ENCODE peak calls at places on chromosomes 3 and 15, in nine cellular contexts. C is uterus; H is HT-29; P is NCI-H2029 treated with DMSO at 0.1 percent for 48 hours; X is activated CD8-positive, alpha-beta T cell treated with anti-CD3 and anti-CD28 coated beads for 36 hours; B is sciatic nerve; S is ACHN; T is anterior cingulate cortex; M is foreskin fibroblast. V is an unnamed sample.

GRCh38 chr3:17491601-17492000 is 250.8 kb downstream of the TBC1D5 start:
- DNase-seq in C (no peak), H (no peak), P (no peak), X (no peak), B (no peak), S (no peak), T (no peak), M (peak), V (no peak)

GRCh38 chr3:188339410-188340295 is 185.7 kb downstream of the LPP start:
- DNase-seq in C (no peak), H (no peak), P (no peak), X (peak), B (no peak), S (no peak), T (no peak), M (no peak), V (no peak)

GRCh38 chr3:30458781-30459180 is 147.6 kb upstream of the TGFBR2 start:
- DNase-seq in C (no peak), H (no peak), P (no peak), X (no peak), B (no peak), S (no peak), T (no peak), M (no peak), V (no peak)

GRCh38 chr3:87336761-87337160 is 60.4 kb upstream of the POU1F1 start:
- DNase-seq in C (no peak), H (no peak), P (no peak), X (no peak), B (no peak), S (no peak), T (no peak), M (peak), V (no peak)

GRCh38 chr15:73710321-73710720 is 26.1 kb downstream of the CD276 start:
- DNase-seq in C (no peak), H (no peak), P (no peak), X (no peak), B (no peak), S (no peak), T (no peak), M (no peak), V (no peak)

GRCh38 chr3:27040674-27041073 is 328.5 kb downstream of the NEK10 start:
- DNase-seq in C (no peak), H (no peak), P (no peak), X (no peak), B (no peak), S (no peak), T (no peak), M (no peak), V (no peak)

GRCh38 chr15:100713163-100713867 is 110.9 kb downstream of the ASB7 start:
- DNase-seq in C (peak), H (peak), P (no peak), X (no peak), B (no peak), S (peak), T (no peak), M (no peak), V (no peak)

GRCh38 chr3:170670504-170670903 is 84.6 kb upstream of the SLC7A14 start:
- DNase-seq in C (no peak), H (no peak), P (no peak), X (no peak), B (no peak), S (no peak), T (no peak), M (no peak), V (no peak)

GRCh38 chr15:82849556-82850241 is 40.3 kb downstream of the WHAMM start:
- DNase-seq in C (peak), H (peak), P (peak), X (peak), B (peak), S (peak), T (no peak), M (peak), V (peak)

V was measured in LNCaP clone FGC.